ENCODE peak calls at places on chromosome 15, in six cellular contexts. A, R, C, P, D and J are unnamed samples.

GRCh38 chr15:64070965-64071851 is 22.4 kb downstream of the CIAO2A start:
- DNase-seq in A (peak; percentile 58), R (peak; percentile 31), P (peak; percentile 86), C (peak; percentile 61), D (no peak), J (peak; percentile 89)

GRCh38 chr15:28889346-28889745 is 3.6 kb downstream of the APBA2 start:
- DNase-seq in A (no peak), C (no peak), D (no peak), R (no peak), P (no peak), J (no peak)

GRCh38 chr15:57559875-57560274 is 31.8 kb upstream of the MYZAP start:
- DNase-seq in D (peak; percentile 71), C (peak; percentile 57), A (peak; percentile 84), R (peak; percentile 66), P (peak; percentile 46), J (peak; percentile 98)

GRCh38 chr15:70376031-70376928 is 278.6 kb upstream of the TLE3 start:
- DNase-seq in P (peak; percentile 6), A (peak; percentile 14), D (no peak), C (no peak), R (no peak), J (no peak)

GRCh38 chr15:100627789-100628395 is 25.5 kb downstream of the ASB7 start:
- DNase-seq in C (peak; percentile 20), R (peak; percentile 38), A (peak; percentile 70), P (peak; percentile 88), D (peak; percentile 24), J (peak; percentile 78)

GRCh38 chr15:36658321-36658720 is 78.9 kb downstream of the CDIN1 start:
- DNase-seq in D (no peak), R (no peak), P (peak; percentile 22), A (no peak), C (no peak), J (no peak)

GRCh38 chr15:78364233-78364632 is 24.1 kb downstream of the CRABP1 start:
- DNase-seq in P (no peak), R (no peak), C (no peak), D (no peak), A (no peak), J (no peak)

GRCh38 chr15:44153352-44153751 is 41.7 kb downstream of the FRMD5 start:
- DNase-seq in C (no peak), D (no peak), P (no peak), R (no peak), A (no peak), J (no peak)

GRCh38 chr15:78034495-78035191 is 42.9 kb downstream of the TBC1D2B start:
- DNase-seq in P (no peak), R (no peak), D (no peak), A (peak; percentile 66), C (no peak), J (peak; percentile 53)

GRCh38 chr15:78726870-78727551 is 84.3 kb downstream of the ADAMTS7 start:
- DNase-seq in R (no peak), C (no peak), D (no peak), A (peak; percentile 34), P (no peak), J (peak; percentile 32)

GRCh38 chr15:43958894-43959330 is 132.1 kb downstream of the WDR76 start:
- DNase-seq in P (peak; percentile 42), D (no peak), R (no peak), C (no peak), A (no peak), J (no peak)

GRCh38 chr15:100898661-100899462 is 19.2 kb downstream of the ALDH1A3 start:
- DNase-seq in P (no peak), D (no peak), R (no peak), A (no peak), C (no peak), J (no peak)

DNA sequence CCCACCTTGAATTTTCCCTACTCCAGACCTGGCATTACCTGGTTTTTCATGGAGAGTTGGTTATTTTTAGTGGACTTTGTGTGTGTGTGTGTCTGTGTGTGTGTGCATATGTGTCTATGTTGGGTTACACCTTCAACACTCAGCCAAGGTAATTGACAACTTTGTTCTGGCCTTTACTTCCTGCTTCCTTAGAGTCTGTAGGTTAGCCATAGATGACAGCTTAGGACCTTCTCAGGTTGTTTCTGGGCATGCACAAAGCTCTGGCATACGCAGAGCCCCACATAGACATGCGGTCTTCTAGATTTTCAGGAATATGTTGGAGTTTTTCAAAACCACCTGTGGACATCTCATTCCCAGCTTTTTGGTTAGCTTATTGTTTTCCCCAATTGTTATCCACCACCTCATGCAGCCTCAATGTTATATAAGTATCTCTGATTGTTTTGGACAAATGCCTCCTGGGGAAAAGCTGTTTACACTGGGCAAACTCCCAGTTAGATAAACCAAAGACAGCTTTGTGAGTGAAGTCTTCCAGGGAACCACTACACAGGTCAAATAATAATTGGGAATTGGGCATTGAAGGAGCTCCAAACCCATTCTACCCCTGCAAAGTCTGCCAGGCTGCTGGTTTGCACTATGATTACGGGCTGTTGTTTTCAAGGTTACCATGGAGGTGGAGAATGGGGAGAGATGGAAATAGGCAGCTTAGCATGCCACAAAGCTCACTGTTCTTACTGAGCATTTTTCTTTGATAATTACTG is 201.2 kb downstream of the ADAMTSL3 start:
- DNase-seq in A (no peak), R (no peak), P (peak; percentile 53), D (no peak), C (no peak), J (no peak)
- H3K27ac ChIP-seq in A (no peak overlapping the region), R (peak overlapping the region; percentile 29), P (no peak overlapping the region), D (peak overlapping the region; percentile 68), C (no peak overlapping the region), J (no peak overlapping the region)

GRCh38 chr15:40338921-40339620 is 1.7 kb downstream of the CCDC9B start:
- DNase-seq in R (peak; percentile 58), C (peak; percentile 65), P (peak; percentile 76), A (no peak), D (peak; percentile 47), J (no peak)

GRCh38 chr15:40339621-40339945 is 1.2 kb downstream of the CCDC9B start:
- DNase-seq in R (no peak), C (no peak), A (no peak), D (no peak), P (no peak), J (no peak)

GRCh38 chr15:40336129-40337122 is 4.3 kb downstream of the CCDC9B start:
- DNase-seq in A (no peak), D (no peak), P (no peak), R (no peak), C (no peak), J (no peak)

GRCh38 chr15:40337597-40337996 is 3.1 kb downstream of the CCDC9B start:
- DNase-seq in A (no peak), R (no peak), D (no peak), P (no peak), C (no peak), J (no peak)

DNA sequence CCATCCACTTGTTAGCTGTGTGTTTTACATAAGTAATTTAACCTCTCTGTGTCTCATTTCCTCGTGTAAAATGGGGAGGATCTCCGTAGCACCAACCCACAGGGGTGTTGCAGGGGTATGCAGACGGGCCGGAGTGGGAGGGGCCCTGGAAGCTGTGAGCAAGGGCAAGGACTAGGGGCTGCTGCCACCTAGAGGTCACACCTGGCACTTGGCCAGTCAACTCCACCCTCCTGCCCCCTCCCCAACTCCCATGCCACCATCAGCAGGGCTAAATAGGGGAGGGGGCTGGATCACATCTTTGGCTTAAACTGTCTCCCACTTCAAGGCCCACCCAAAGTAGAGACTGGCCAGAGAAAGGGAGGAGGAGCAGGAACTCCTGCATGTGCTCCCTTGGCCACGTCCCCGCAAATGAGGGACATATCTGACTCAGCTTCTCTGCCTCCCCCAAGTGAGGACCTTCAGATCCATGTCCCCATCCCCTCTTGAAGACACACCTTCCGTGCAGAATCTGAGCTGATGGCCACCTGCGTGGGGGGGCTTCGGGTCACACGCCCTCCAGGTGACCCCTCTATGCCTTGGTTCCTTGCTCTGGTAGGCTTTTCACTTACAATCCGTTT is 2.6 kb downstream of the CCDC9B start:
- DNase-seq in C (peak; percentile 70), A (peak; percentile 74), R (peak; percentile 84), D (peak; percentile 79), P (peak; percentile 76), J (peak; percentile 64)
- H3K4me3 ChIP-seq in C (peak overlapping the region; percentile 66), A (peak overlapping the region; percentile 18), R (peak overlapping the region; percentile 8), D (peak overlapping the region; percentile 72), P (no peak overlapping the region), J (no peak overlapping the region)

DNA sequence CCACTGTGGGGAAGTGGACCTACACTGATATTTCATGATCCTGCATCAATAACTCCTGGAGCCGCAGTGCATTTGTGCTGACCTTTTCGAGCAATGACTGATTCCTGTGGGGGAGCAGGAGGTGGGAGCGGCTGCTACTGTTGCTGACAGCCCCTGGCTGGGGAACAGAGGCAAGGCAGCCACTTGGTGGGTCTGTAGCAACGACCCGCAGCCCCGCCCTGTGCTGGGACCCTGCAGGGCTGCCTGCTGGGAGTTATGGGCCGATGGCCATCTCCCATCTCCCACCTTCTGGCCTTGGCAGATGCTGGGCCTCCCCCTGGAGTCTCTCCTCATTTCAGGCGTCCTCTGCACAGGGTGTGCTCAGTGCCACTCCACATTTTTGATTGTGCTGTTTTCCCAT is 42.1 kb downstream of the CCDC33 start:
- DNase-seq in D (no peak), C (no peak), A (no peak), R (no peak), P (no peak), J (no peak)
- H3K27me3 ChIP-seq in D (peaks cover 71% of the 10 kb centered on the region), C (no peaks in the 10 kb centered on the region), A (no peaks in the 10 kb centered on the region), R (peaks cover 15% of the 10 kb centered on the region), P (no peaks in the 10 kb centered on the region), J (no peaks in the 10 kb centered on the region)

DNA sequence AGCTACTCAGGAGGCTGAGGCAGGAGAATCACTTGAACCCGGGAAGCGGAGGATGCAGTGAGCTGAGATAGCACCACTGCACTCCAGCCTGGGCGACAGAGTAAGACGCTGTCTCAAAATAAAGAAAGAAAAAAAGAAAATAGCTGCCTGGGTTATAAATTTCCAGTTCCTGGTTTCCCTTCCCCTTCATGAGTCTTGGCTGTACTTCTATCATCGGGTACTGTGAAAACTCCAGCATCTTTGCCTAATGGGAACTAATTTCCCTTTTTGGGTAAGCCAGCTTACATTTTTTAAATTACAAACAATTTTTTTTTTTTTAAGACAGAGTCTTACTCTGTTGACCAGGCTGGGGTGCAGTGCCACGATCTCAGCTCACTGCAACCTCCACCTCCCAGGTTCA is 15.0 kb downstream of the DENND4A start:
- DNase-seq in C (no peak), R (no peak), D (no peak), P (no peak), A (no peak), J (no peak)
- H3K27ac ChIP-seq in C (no peak overlapping the region), R (peak overlapping the region; percentile 12), D (no peak overlapping the region), P (no peak overlapping the region), A (no peak overlapping the region), J (no peak overlapping the region)

DNA sequence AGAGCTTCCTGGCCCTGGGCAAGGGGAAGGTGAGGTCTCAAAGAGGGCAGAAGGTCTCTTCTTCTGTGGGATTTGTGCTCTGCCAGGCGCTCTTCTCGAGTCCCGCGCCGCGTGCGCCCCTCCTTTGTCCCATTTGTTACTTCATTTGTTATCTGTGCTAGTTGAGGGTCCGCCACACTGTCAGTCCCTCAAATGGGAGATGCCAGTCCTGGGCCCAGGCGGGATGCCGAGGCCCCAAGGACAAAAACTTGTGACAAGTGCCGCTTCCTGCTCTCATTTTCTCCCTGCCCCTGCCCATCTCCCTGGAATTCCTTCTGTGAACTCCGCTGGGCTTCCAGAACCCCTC is 1.5 kb downstream of the ST8SIA2 start:
- DNase-seq in C (no peak), P (no peak), R (no peak), A (no peak), D (no peak), J (no peak)
- H3K4me3 ChIP-seq in C (peak overlapping the region; percentile 61), P (peak overlapping the region; percentile 72), R (no peak overlapping the region), A (peak overlapping the region; percentile 38), D (peak overlapping the region; percentile 70), J (no peak overlapping the region)

DNA sequence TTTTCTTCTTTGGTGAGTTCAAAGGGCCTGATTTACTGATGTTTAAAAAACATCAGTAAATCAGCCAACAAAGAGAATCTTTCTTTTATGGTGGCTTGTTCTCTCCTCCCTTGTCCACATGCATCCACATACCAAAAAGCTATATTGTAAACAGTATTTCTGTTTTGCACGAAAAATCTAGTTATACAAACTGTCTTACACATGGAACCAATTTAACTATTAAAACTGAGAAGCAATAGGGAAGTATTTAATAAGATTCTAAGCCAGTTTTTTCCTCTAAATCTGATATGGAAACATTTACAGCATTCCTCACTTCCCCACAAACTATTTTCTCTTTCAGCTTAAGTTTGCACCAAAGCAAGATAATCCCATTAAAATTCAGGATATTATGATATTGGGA is 110.8 kb upstream of the ICE2 start:
- DNase-seq in D (no peak), P (no peak), R (no peak), C (no peak), A (no peak), J (no peak)
- H3K27me3 ChIP-seq in D (no peaks in the 10 kb centered on the region), P (peaks cover 32% of the 10 kb centered on the region), R (no peaks in the 10 kb centered on the region), C (no peaks in the 10 kb centered on the region), A (peaks cover 12% of the 10 kb centered on the region), J (no peaks in the 10 kb centered on the region)